ENCODE peak calls at places on chromosomes 7 and 10, in eight cellular contexts. Z is activated T-cell treated with anti-CD3 and anti-CD28 coated beads, Interleukin-2, amount 50 U/mL, for 4 hours; I is stimulated activated naive B cell treated with anti-CD40 and anti-IgM and Interleukin-4, amounts not matched to agents 10 μg/mL and 1 μg/mL and 100 μg/mL, for 72 hours; H is AG04450; A is NCI-H187; X is GM04503; V is ovary; J is GF-D8. Y is an unnamed sample.

GRCh38 chr10:129586897-129587443 is 119.9 kb downstream of the MGMT start:
- DNase-seq in Z (no peak), I (no peak), H (no peak), A (no peak), X (no peak), V (no peak), J (no peak), Y (no peak)

GRCh38 chr7:149621776-149622175 is 124.2 kb upstream of the ZNF746 start:
- DNase-seq in Z (no peak), I (no peak), H (no peak), A (no peak), X (no peak), V (no peak), J (no peak), Y (no peak)

GRCh38 chr10:102163342-102163989 is 11.3 kb downstream of the NOLC1 start:
- DNase-seq in Z (no peak), I (no peak), H (no peak), A (no peak), X (no peak), V (no peak), J (no peak), Y (no peak)

GRCh38 chr10:79106651-79107050 is 37.9 kb downstream of the ZMIZ1 start:
- DNase-seq in Z (no peak), I (no peak), H (no peak), A (no peak), X (no peak), V (no peak), J (no peak), Y (no peak)

GRCh38 chr10:127405221-127405620 is 143.9 kb upstream of the NPS start:
- DNase-seq in Z (no peak), I (no peak), H (peak; percentile 41), A (no peak), X (peak; percentile 45), V (no peak), J (no peak), Y (no peak)

GRCh38 chr7:36752026-36752735 is 27.9 kb upstream of the AOAH start:
- DNase-seq in Z (no peak), I (no peak), H (no peak), A (no peak), X (no peak), V (no peak), J (no peak), Y (no peak)

GRCh38 chr10:110789604-110790428 is 81.9 kb upstream of the PDCD4 start:
- DNase-seq in Z (no peak), I (no peak), H (no peak), A (peak; percentile 59), X (no peak), V (no peak), J (no peak), Y (no peak)

GRCh38 chr7:91266067-91266930 is 2.1 kb downstream of the FZD1 start:
- DNase-seq in Z (no peak), I (no peak), H (no peak), A (no peak), X (no peak), V (peak; percentile 62), J (no peak), Y (peak; percentile 69)

GRCh38 chr10:117545141-117546019 is 2.8 kb downstream of the EMX2 start:
- DNase-seq in Z (no peak), I (no peak), H (no peak), A (no peak), X (no peak), V (peak; percentile 62), J (no peak), Y (no peak)

GRCh38 chr10:78058562-78058961 is 24.9 kb downstream of the RPS24 start:
- DNase-seq in Z (no peak), I (no peak), H (no peak), A (no peak), X (no peak), V (peak; percentile 7), J (no peak), Y (no peak)

GRCh38 chr7:151585744-151586424 is 66.2 kb upstream of the RHEB start:
- DNase-seq in Z (no peak), I (no peak), H (no peak), A (no peak), X (no peak), V (no peak), J (no peak), Y (no peak)

GRCh38 chr10:110279062-110279986 is 25.4 kb downstream of the SMNDC1 start:
- DNase-seq in Z (peak; percentile 38), I (peak; percentile 13), H (peak; percentile 43), A (no peak), X (peak; percentile 12), V (no peak), J (peak; percentile 39), Y (no peak)

GRCh38 chr7:73904219-73905136 is 43.5 kb downstream of the TMEM270 start:
- DNase-seq in Z (no peak), I (no peak), H (no peak), A (no peak), X (no peak), V (peak; percentile 27), J (no peak), Y (no peak)

GRCh38 chr10:133385214-133385613 is 6.2 kb downstream of the PAOX start:
- DNase-seq in Z (no peak), I (no peak), H (no peak), A (no peak), X (no peak), V (peak; percentile 11), J (no peak), Y (peak; percentile 23)

GRCh38 chr10:24483701-24484100 is 240.0 kb downstream of the ARHGAP21 start:
- DNase-seq in Z (no peak), I (no peak), H (no peak), A (no peak), X (no peak), V (no peak), J (no peak), Y (no peak)

GRCh38 chr10:59283456-59284082 is 78.8 kb downstream of the FAM13C start:
- DNase-seq in Z (no peak), I (no peak), H (no peak), A (peak; percentile 6), X (no peak), V (no peak), J (no peak), Y (no peak)

GRCh38 chr7:98995111-98995510 is 116.8 kb downstream of the TRRAP start:
- DNase-seq in Z (no peak), I (no peak), H (no peak), A (no peak), X (no peak), V (no peak), J (no peak), Y (no peak)

GRCh38 chr10:76453997-76454396 is 1022.6 kb downstream of the LRMDA start:
- DNase-seq in Z (no peak), I (no peak), H (no peak), A (no peak), X (no peak), V (no peak), J (no peak), Y (no peak)

GRCh38 chr7:30062587-30062986 is 34.4 kb downstream of the PLEKHA8 start:
- DNase-seq in Z (no peak), I (no peak), H (no peak), A (no peak), X (no peak), V (no peak), J (peak; percentile 33), Y (no peak)

GRCh38 chr7:116670409-116671036 is 1.5 kb upstream of the MET start:
- DNase-seq in Z (no peak), I (no peak), H (no peak), A (no peak), X (no peak), V (no peak), J (no peak), Y (no peak)

GRCh38 chr10:48507494-48507893 is 97.4 kb downstream of the ARHGAP22 start:
- DNase-seq in Z (no peak), I (no peak), H (no peak), A (no peak), X (no peak), V (peak; percentile 10), J (no peak), Y (no peak)

GRCh38 chr7:99693427-99694200 is 13.8 kb upstream of the CYP3A5 start:
- DNase-seq in Z (no peak), I (no peak), H (no peak), A (peak; percentile 60), X (no peak), V (no peak), J (no peak), Y (no peak)

GRCh38 chr10:43888551-43888950 is 239.9 kb upstream of the ZNF32 start:
- DNase-seq in Z (no peak), I (no peak), H (peak; percentile 72), A (no peak), X (no peak), V (no peak), J (no peak), Y (no peak)

GRCh38 chr10:47379445-47379785 is 4.7 kb downstream of the ZNF488 start:
- DNase-seq in Z (no peak), I (no peak), H (no peak), A (no peak), X (no peak), V (no peak), J (no peak), Y (no peak)

GRCh38 chr7:48242846-48243245 is 71.6 kb downstream of the ABCA13 start:
- DNase-seq in Z (no peak), I (no peak), H (no peak), A (no peak), X (no peak), V (no peak), J (no peak), Y (no peak)

GRCh38 chr7:621572-622285 is 102.1 kb upstream of the PDGFA start:
- DNase-seq in Z (no peak), I (no peak), H (no peak), A (no peak), X (no peak), V (no peak), J (no peak), Y (peak; percentile 19)

GRCh38 chr7:127252736-127253288 is at the start of gene GRM8:
- DNase-seq in Z (peak; percentile 7), I (no peak), H (no peak), A (peak; percentile 28), X (no peak), V (peak; percentile 71), J (no peak), Y (peak; percentile 71)

GRCh38 chr7:84712326-84712725 is 474.5 kb downstream of the SEMA3D start:
- DNase-seq in Z (no peak), I (no peak), H (no peak), A (no peak), X (no peak), V (no peak), J (no peak), Y (no peak)

Y was measured in right cardiac atrium.